ENCODE peak calls at places on chromosome 18, in four cellular contexts. A is spleen, X is aorta, F is WERI-Rb-1. Z is an unnamed sample.

GRCh38 chr18:13574355-13574754 is 152.0 kb downstream of the FAM210A start:
- DNase-seq in A (no peak), X (no peak), F (no peak), Z (no peak)

GRCh38 chr18:60978338-60978737 is 354.9 kb upstream of the CDH20 start:
- DNase-seq in A (no peak), X (no peak), F (no peak), Z (no peak)

GRCh38 chr18:13461488-13461887 is 242.9 kb downstream of the LDLRAD4 start:
- DNase-seq in A (no peak), X (no peak), F (no peak), Z (peak; percentile 52)

GRCh38 chr18:21393986-21394385 is 152.0 kb downstream of the GREB1L start:
- DNase-seq in A (no peak), X (no peak), F (no peak), Z (no peak)

GRCh38 chr18:23204589-23205235 is 69.4 kb downstream of the CABLES1 start:
- DNase-seq in A (no peak), X (no peak), F (no peak), Z (no peak)

GRCh38 chr18:48059363-48060109 is 129.1 kb upstream of the SMAD2 start:
- DNase-seq in A (peak; percentile 56), X (peak; percentile 56), F (peak; percentile 71), Z (no peak)

GRCh38 chr18:49519041-49519971 is 32.3 kb upstream of the C18orf32 start:
- DNase-seq in A (peak; percentile 17), X (no peak), F (peak; percentile 78), Z (no peak)

GRCh38 chr18:22683196-22683676 is 249.9 kb upstream of the RBBP8 start:
- DNase-seq in A (no peak), X (peak; percentile 83), F (no peak), Z (no peak)

GRCh38 chr18:3281456-3282400 is 19.8 kb downstream of the MYL12B start:
- DNase-seq in A (no peak), X (no peak), F (no peak), Z (no peak)

GRCh38 chr18:48928787-48929186 is 22.0 kb downstream of the SMAD7 start:
- DNase-seq in A (peak; percentile 96), X (peak; percentile 87), F (no peak), Z (peak; percentile 88)

GRCh38 chr18:56639094-56639361 is 636 bp upstream of the TXNL1 start:
- DNase-seq in A (no peak), X (no peak), F (no peak), Z (no peak)

GRCh38 chr18:45666006-45666405 is 50.7 kb downstream of the SLC14A2 start:
- DNase-seq in A (no peak), X (no peak), F (no peak), Z (peak; percentile 32)

GRCh38 chr18:71115261-71115660 is 826.4 kb downstream of the SOCS6 start:
- DNase-seq in A (no peak), X (no peak), F (no peak), Z (no peak)

GRCh38 chr18:59141294-59142068 is 1.8 kb downstream of the SEC11C start:
- DNase-seq in A (no peak), X (no peak), F (no peak), Z (no peak)

GRCh38 chr18:48165104-48165866 is 234.8 kb upstream of the SMAD2 start:
- DNase-seq in A (no peak), X (peak; percentile 62), F (no peak), Z (no peak)

GRCh38 chr18:79935925-79936324 is 15.5 kb downstream of the SLC66A2 start:
- DNase-seq in A (peak; percentile 35), X (peak; percentile 43), F (no peak), Z (no peak)

GRCh38 chr18:72160504-72161445 is 383.4 kb downstream of the CBLN2 start:
- DNase-seq in A (no peak), X (no peak), F (no peak), Z (no peak)

GRCh38 chr18:48392266-48392665 is 16.9 kb downstream of the ZBTB7C start:
- DNase-seq in A (no peak), X (no peak), F (no peak), Z (no peak)

GRCh38 chr18:44709297-44710117 is 28.8 kb downstream of the SETBP1 start:
- DNase-seq in A (no peak), X (no peak), F (no peak), Z (no peak)

GRCh38 chr18:62522178-62522509 is 681 bp upstream of the ZCCHC2 start:
- DNase-seq in A (no peak), X (no peak), F (no peak), Z (no peak)

GRCh38 chr18:70044626-70045025 is 97.0 kb upstream of the CD226 start:
- DNase-seq in A (no peak), X (no peak), F (no peak), Z (no peak)

GRCh38 chr18:64099244-64099643 is 49.6 kb downstream of the LINC00305 start:
- DNase-seq in A (no peak), X (no peak), F (no peak), Z (no peak)

GRCh38 chr18:37487400-37487831 is 78.2 kb downstream of the CELF4 start:
- DNase-seq in A (no peak), X (no peak), F (no peak), Z (no peak)

GRCh38 chr18:13216732-13217465 is 1.7 kb upstream of the LDLRAD4 start:
- DNase-seq in A (no peak), X (peak; percentile 87), F (peak; percentile 60), Z (peak; percentile 59)

GRCh38 chr18:26526966-26527234 is 21.5 kb downstream of the KCTD1 start:
- DNase-seq in A (no peak), X (no peak), F (no peak), Z (no peak)

GRCh38 chr18:2971741-2972552 is 41.0 kb downstream of the LPIN2 start:
- DNase-seq in A (peak; percentile 93), X (no peak), F (no peak), Z (no peak)

GRCh38 chr18:3832211-3832610 is 382.2 kb downstream of the TGIF1 start:
- DNase-seq in A (no peak), X (no peak), F (no peak), Z (no peak)

GRCh38 chr18:43961713-43962112 is 684.4 kb upstream of the SYT4 start:
- DNase-seq in A (no peak), X (no peak), F (no peak), Z (no peak)

GRCh38 chr18:58870130-58870529 is 5.5 kb downstream of the ZNF532 start:
- DNase-seq in A (no peak), X (no peak), F (no peak), Z (no peak)

GRCh38 chr18:61851940-61852451 is 40.8 kb downstream of the RNF152 start:
- DNase-seq in A (no peak), X (no peak), F (no peak), Z (no peak)

DNA sequence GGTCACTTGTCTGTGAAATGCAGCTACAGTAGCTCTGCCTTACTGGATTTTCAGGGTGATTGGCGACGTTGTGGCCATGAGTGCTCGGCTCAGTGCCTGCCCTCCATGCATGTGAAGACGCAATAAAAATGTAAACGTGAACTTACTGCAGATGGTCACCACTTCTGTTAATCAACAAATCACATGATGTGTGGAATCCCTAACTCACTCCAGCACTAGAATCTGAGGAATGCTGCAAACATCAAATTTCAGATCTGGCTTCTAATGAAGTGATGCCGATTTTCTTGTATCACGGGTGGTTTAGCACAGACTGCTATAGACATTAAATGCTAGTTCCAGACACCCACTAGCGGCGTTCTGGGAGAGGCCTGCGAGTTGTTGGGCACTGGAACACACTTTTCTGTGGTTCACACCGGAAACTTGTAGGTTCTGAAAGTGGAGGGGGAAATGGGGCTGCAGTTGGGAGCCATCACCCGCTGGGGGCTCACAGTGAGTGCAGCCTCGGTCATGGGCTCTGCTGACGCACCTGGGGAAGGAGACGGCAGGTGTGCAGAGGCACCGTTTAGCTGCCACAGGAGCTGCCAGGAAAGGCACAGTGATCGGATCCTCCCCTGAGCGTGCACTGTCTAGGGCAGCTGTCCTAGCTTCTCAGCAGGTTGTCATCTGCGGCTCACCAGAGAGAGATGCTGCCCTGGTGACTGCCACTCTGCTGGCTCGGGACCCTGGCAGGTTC is 6.6 kb downstream of the CNDP1 start:
- DNase-seq in A (peak; percentile 55), X (no peak), F (no peak), Z (peak; percentile 39)
- H3K27ac ChIP-seq in A (no peak overlapping the region), X (no peak overlapping the region), F (no peak overlapping the region), Z (no peak overlapping the region)

DNA sequence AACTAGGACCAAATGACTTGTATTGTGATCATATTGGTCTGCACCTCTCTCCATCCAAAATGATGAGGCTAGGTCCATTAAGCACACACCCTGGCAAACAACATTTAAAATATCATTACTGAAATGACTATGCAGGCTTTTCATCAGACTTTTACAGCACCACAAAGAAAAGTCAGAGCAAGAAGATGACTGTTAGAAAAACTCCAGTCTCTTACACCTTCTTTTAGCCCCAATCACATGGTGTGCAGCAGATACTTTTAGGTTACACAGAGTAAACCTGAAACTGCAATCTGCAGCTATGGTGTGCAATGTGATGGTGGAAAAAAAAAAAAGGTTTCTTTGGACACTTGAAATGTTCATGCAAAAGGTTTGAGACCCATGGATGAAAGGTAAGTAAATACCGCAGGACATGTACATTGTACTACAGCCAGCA is 5.4 kb upstream of the POLI start:
- DNase-seq in A (no peak), X (no peak), F (no peak), Z (no peak)
- H3K4me3 ChIP-seq in A (no peak overlapping the region), X (no peak overlapping the region), F (no peak overlapping the region), Z (no peak overlapping the region)

DNA sequence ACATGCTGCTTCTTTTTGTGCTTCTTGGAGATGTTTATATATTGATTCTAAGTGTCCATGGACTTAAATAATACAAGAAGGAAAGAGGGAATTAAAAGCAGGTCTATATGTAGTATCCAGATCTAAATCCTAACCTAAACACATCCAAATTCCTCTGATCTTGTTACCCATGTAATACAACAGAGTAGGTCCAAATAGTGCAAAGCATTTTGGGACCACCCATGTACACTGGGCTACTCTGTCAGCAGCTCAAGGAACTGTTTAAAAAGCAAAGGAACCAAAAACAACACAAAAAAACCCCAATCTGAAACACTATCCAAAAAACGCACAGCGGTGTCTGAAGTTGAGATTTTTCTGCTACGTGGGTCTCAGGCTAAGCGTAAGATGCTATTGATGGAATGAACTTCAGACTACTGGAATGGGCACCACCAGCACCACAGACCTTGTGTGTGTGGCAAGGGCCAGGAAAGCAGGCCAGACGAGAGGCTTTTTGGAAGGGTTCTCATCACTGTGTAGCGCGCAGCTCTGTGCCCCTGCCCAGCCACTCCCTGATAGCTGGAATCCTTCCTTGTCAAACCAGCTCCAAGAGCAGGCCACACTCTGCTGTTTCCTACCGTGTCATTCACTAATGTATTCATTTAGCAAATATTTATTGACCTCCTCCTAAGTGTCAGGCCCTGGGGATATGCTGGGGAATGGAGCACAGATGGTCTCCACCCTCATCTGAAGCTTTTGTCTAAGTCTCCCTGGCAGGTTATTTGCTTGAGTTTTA is 101.4 kb downstream of the COLEC12 start:
- DNase-seq in A (no peak), X (peak; percentile 60), F (peak; percentile 26), Z (no peak)
- H3K36me3 ChIP-seq in A (no peaks in the 10 kb centered on the region), X (no peaks in the 10 kb centered on the region), F (no peaks in the 10 kb centered on the region), Z (no peaks in the 10 kb centered on the region)

GRCh38 chr18:36175481-36175880 is 11.8 kb upstream of the MOCOS start:
- DNase-seq in A (no peak), X (no peak), F (no peak), Z (no peak)
- H3K27ac ChIP-seq in A (no peak overlapping the region), X (no peak overlapping the region), F (no peak overlapping the region), Z (no peak overlapping the region)

DNA sequence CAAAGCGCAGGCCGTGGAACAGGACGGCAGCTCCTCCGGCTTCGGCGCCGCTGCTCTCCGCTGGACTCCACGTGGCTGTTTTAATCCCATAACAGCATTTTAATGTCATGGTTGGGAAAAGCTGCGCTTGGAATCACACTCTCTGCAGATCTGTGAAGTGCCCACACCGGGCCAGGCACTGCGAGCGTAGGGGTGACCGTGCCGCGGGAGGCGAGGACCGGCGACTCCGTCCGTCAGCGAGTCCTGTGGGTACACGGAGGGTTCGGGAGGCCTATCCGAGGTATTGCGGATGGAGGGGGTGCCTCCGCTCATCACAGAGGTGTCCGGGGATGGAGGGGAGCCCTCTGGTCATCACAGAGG is 198.0 kb upstream of the SALL3 start:
- DNase-seq in A (no peak), X (peak; percentile 67), F (no peak), Z (no peak)
- H3K4me3 ChIP-seq in A (no peak overlapping the region), X (no peak overlapping the region), F (no peak overlapping the region), Z (no peak overlapping the region)

Z was measured in DND-41.